ENCODE peak calls at places on chromosomes 4 and X, in six cellular contexts. Y is neuronal stem cell, F is H9, B is IMR-90, N is mesenchymal stem cell, P is H1. C is an unnamed sample. For H3K9me3, the result is how much of the 10 kb centered on the place peaks cover.

GRCh38 chr4:77156912-77157858 is at the start of gene CCNG2:
- DNase-seq in N (peak), B (peak), F (peak), P (peak), Y (no peak), C (peak)

GRCh38 chr4:22391548-22391947 is 124.3 kb downstream of the ADGRA3 start:
- DNase-seq in N (no peak), P (peak), Y (no peak), F (no peak), B (peak), C (peak)

GRCh38 chr4:185210102-185210981 is 944 bp downstream of the SNX25 start:
- DNase-seq in F (peak), B (peak), Y (peak), N (peak), P (no peak), C (peak)

GRCh38 chr4:132866616-132867015 is 282.5 kb upstream of the PCDH10 start:
- DNase-seq in F (no peak), N (no peak), P (no peak), Y (no peak), B (no peak), C (peak)

GRCh38 chr4:126182801-126183200 is 868.0 kb downstream of the FAT4 start:
- DNase-seq in B (peak), F (no peak), N (peak), P (no peak), Y (no peak), C (no peak)

GRCh38 chr4:2330119-2331042 is 68.5 kb upstream of the MXD4 start:
- DNase-seq in Y (no peak), N (peak), F (no peak), B (peak), P (no peak), C (no peak)

GRCh38 chr4:153344131-153345010 is at the start of gene MND1:
- DNase-seq in Y (peak), B (peak), F (peak), P (peak), N (peak), C (peak)

GRCh38 chrX:46759645-46759974 is 692 bp upstream of the SLC9A7 start:
- DNase-seq in P (no peak), Y (peak), B (peak), N (no peak), F (no peak), C (no peak)

GRCh38 chr4:134201216-134202098 is at the start of gene PABPC4L:
- DNase-seq in N (peak), P (peak), F (peak), B (peak), Y (peak), C (no peak)

GRCh38 chr4:138977525-138977924 is 38.1 kb upstream of the NOCT start:
- DNase-seq in B (no peak), Y (no peak), P (no peak), F (peak), N (no peak), C (no peak)

GRCh38 chr4:139511320-139511719 is 44.7 kb downstream of the SETD7 start:
- DNase-seq in Y (no peak), F (no peak), N (no peak), B (no peak), P (no peak), C (no peak)

GRCh38 chr4:14726441-14727405 is 275.6 kb upstream of the CPEB2 start:
- DNase-seq in N (no peak), Y (no peak), B (peak), P (no peak), F (peak), C (peak)

GRCh38 chr4:55475394-55476243 is 71.1 kb downstream of the CLOCK start:
- DNase-seq in P (no peak), B (peak), Y (no peak), N (peak), F (no peak), C (no peak)

GRCh38 chr4:63620271-63620670 is 789.0 kb downstream of the TECRL start:
- DNase-seq in B (no peak), N (no peak), F (no peak), P (no peak), Y (no peak), C (no peak)

GRCh38 chrX:89033723-89034122 is 286.7 kb downstream of the CPXCR1 start:
- DNase-seq in B (no peak), F (no peak), P (no peak), Y (no peak), N (no peak), C (no peak)

GRCh38 chrX:17744896-17745523 is 7.7 kb downstream of the SCML1 start:
- DNase-seq in F (no peak), Y (no peak), B (no peak), N (no peak), P (no peak), C (no peak)

GRCh38 chr4:5142726-5143125 is 91.4 kb downstream of the STK32B start:
- DNase-seq in N (peak), F (peak), Y (peak), B (peak), P (no peak), C (peak)

GRCh38 chr4:186485621-186486062 is 69.7 kb downstream of the MTNR1A start:
- DNase-seq in F (no peak), Y (peak), N (peak), P (no peak), B (peak), C (no peak)

GRCh38 chr4:173537628-173538147 is 7.7 kb upstream of the HAND2 start:
- DNase-seq in P (no peak), Y (no peak), F (no peak), B (no peak), N (peak), C (no peak)

GRCh38 chr4:5863461-5864113 is 29.3 kb downstream of the CRMP1 start:
- DNase-seq in Y (no peak), P (no peak), B (peak), F (no peak), N (peak), C (no peak)

GRCh38 chr4:102311912-102312311 is 33.4 kb downstream of the SLC39A8 start:
- DNase-seq in P (no peak), Y (no peak), N (no peak), F (no peak), B (no peak), C (no peak)

GRCh38 chr4:44965446-44966095 is 239.2 kb upstream of the GNPDA2 start:
- DNase-seq in N (no peak), F (no peak), Y (no peak), B (no peak), P (no peak), C (no peak)

DNA sequence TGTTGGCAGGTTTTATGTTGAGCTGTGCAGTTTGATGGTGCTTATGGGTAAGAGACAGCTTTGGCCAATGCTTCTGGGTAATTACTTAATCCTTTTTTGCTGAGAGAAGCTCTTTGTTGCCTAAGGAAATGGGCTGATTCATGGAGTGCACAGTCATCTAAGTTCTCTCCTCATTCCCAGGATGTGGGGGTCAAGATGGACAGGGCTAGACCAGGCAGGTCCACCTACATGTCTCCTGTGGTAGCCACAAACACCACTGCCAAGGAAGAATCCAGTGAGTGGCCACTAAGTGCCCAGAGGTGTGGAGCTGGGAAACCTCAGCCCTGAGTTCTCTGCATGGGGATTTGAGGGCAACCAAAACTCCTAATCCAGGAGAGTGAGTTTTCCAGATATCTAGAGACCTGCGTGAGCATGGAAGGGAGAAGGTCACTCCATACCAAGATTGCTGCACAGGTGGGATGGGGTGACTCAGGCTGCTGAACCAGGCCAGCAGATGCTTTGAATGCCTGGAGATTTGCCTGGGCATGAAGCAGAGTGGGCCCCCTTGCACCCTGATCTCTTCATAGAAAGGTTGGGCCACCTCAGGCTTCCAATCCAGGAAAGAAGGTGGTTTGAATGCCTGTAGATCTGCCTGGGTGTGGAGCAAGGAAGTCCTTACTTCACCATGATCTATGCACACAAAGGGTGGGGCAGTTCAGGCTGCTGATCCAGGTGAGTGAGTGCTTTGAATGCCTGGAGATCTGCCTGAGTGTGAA is 234.8 kb upstream of the GNPDA2 start:
- DNase-seq in P (no peak), N (no peak), Y (no peak), F (no peak), B (no peak), C (no peak)
- H3K9me3 ChIP-seq in P (under half), N (under half), Y (under half), F (under half), B (under half), C (under half)

GRCh38 chr4:86441175-86441960 is 81.5 kb upstream of the MAPK10 start:
- DNase-seq in B (peak), P (no peak), Y (no peak), F (no peak), N (peak), C (peak)
- H4K8ac ChIP-seq in B (no peak), P (no peak), Y (no peak), F (no peak), N (no peak), C (no peak)

GRCh38 chrX:148592595-148592994 is 92.2 kb downstream of the AFF2 start:
- DNase-seq in N (no peak), F (no peak), B (no peak), Y (no peak), P (no peak), C (no peak)

GRCh38 chrX:148599404-148599803 is 99.0 kb downstream of the AFF2 start:
- DNase-seq in Y (no peak), F (no peak), P (no peak), B (no peak), N (no peak), C (no peak)

GRCh38 chrX:148588649-148589310 is 88.4 kb downstream of the AFF2 start:
- DNase-seq in Y (no peak), N (no peak), B (no peak), P (no peak), F (no peak), C (no peak)

GRCh38 chrX:148593146-148593545 is 92.7 kb downstream of the AFF2 start:
- DNase-seq in B (no peak), F (no peak), Y (no peak), P (no peak), N (no peak), C (no peak)

DNA sequence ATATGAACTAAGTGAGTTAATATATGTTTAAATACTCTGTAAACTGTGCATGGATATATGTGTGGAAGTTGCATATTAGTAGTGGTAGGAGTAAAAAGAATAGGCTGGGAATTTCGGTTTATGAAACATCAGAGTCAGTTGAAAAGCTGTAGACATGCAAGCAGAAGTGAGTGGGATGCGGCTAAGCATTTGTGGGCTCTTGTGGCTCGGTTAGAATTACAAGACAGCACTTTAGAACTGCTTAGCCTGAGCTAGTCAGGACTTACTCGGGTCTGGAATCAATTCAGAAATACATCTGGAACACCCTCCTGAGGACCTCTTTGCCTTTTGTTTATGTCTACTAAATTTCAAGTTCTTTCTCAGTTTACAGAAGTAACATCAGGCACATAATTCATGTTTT is 93.6 kb downstream of the AFF2 start:
- DNase-seq in Y (no peak), F (no peak), P (no peak), N (no peak), B (no peak), C (no peak)
- H3K9me3 ChIP-seq in Y (under half), F (under half), P (under half), N (under half), B (under half), C (under half)

GRCh38 chrX:106933538-106933961 is 13.3 kb downstream of the CLDN2 start:
- DNase-seq in P (no peak), B (peak), Y (no peak), F (no peak), N (peak), C (peak)

GRCh38 chrX:106939566-106939965 is 19.4 kb downstream of the CLDN2 start:
- DNase-seq in N (no peak), Y (no peak), F (no peak), B (no peak), P (no peak), C (peak)

GRCh38 chrX:106935175-106935574 is 15.0 kb downstream of the CLDN2 start:
- DNase-seq in Y (no peak), F (no peak), B (peak), P (no peak), N (peak), C (no peak)

GRCh38 chrX:106932960-106933537 is 12.8 kb downstream of the CLDN2 start:
- DNase-seq in F (no peak), Y (no peak), N (peak), P (no peak), B (peak), C (peak)

GRCh38 chrX:106936246-106936645 is 16.0 kb downstream of the CLDN2 start:
- DNase-seq in N (no peak), P (no peak), B (no peak), Y (no peak), F (no peak), C (peak)
- H4K8ac ChIP-seq in N (no peak), P (no peak), B (no peak), Y (no peak), F (no peak), C (no peak)

GRCh38 chrX:1306909-1307625 is 29.5 kb upstream of the IL3RA start:
- DNase-seq in B (no peak), N (no peak), F (no peak), P (no peak), Y (no peak), C (no peak)
- H3K9me3 ChIP-seq in B (under half), N (under half), F (under half), P (under half), Y (under half), C (under half)

GRCh38 chr4:123443401-123444297 is 47.1 kb downstream of the SPRY1 start:
- DNase-seq in F (no peak), B (peak), P (no peak), N (peak), Y (no peak), C (no peak)
- H4K8ac ChIP-seq in F (no peak), B (peak), P (no peak), N (no peak), Y (no peak), C (no peak)

GRCh38 chr4:182222766-182223165 is 20.4 kb upstream of the TENM3 start:
- DNase-seq in B (no peak), N (no peak), F (no peak), P (no peak), Y (no peak), C (peak)
- H3K9me3 ChIP-seq in B (under half), N (under half), F (under half), P (under half), Y (under half), C (under half)

GRCh38 chr4:11039494-11040142 is 355.1 kb upstream of the CLNK start:
- DNase-seq in F (no peak), B (no peak), P (no peak), N (no peak), Y (no peak), C (no peak)
- H4K8ac ChIP-seq in F (no peak), B (no peak), P (no peak), N (no peak), Y (no peak), C (no peak)